ENCODE peak calls at places on chromosomes 11 and 22, in five cellular contexts. H is K562, M is WTC11, I is H1, F is GM12878. G is an unnamed sample.

GRCh38 chr11:24593332-24593731 is 96.5 kb downstream of the LUZP2 start:
- DNase-seq in H (no peak), M (no peak), I (no peak), F (no peak), G (no peak)

GRCh38 chr11:4523666-4524065 is 21.3 kb upstream of the OR52M1 start:
- DNase-seq in H (no peak), M (no peak), I (no peak), F (no peak), G (no peak)

GRCh38 chr11:84498016-84498415 is 1129.1 kb downstream of the DLG2 start:
- DNase-seq in H (no peak), M (no peak), I (no peak), F (no peak), G (no peak)

GRCh38 chr11:107916671-107917241 is 11.5 kb upstream of the RAB39A start:
- DNase-seq in H (peak; percentile 37), M (peak; percentile 81), I (no peak), F (no peak), G (no peak)

GRCh38 chr22:25076281-25076680 is 123.4 kb upstream of the CRYBB3 start:
- DNase-seq in H (no peak), M (no peak), I (no peak), F (no peak), G (no peak)

GRCh38 chr22:35631597-35631996 is 14.5 kb upstream of the MB start:
- DNase-seq in H (peak; percentile 56), M (peak; percentile 81), I (peak; percentile 47), F (no peak), G (peak; percentile 65)

GRCh38 chr11:63920126-63920869 is 3.3 kb upstream of the RCOR2 start:
- DNase-seq in H (no peak), M (peak; percentile 83), I (no peak), F (no peak), G (no peak)

GRCh38 chr22:36198482-36198881 is 3.1 kb downstream of the APOL4 start:
- DNase-seq in H (no peak), M (no peak), I (no peak), F (no peak), G (no peak)

GRCh38 chr11:1877211-1878133 is 14.2 kb downstream of the PRR33 start:
- DNase-seq in H (no peak), M (no peak), I (no peak), F (no peak), G (no peak)

GRCh38 chr11:94130589-94131362 is 2.1 kb downstream of the PANX1 start:
- DNase-seq in H (peak; percentile 48), M (no peak), I (no peak), F (no peak), G (no peak)

GRCh38 chr11:62104816-62105610 is 18.8 kb upstream of the INCENP start:
- DNase-seq in H (peak; percentile 94), M (no peak), I (no peak), F (no peak), G (no peak)

GRCh38 chr22:32697331-32697995 is 104.0 kb upstream of the TIMP3 start:
- DNase-seq in H (no peak), M (no peak), I (no peak), F (no peak), G (no peak)

GRCh38 chr11:1935156-1936071 is 11.7 kb upstream of the MRPL23 start:
- DNase-seq in H (no peak), M (no peak), I (no peak), F (no peak), G (no peak)

GRCh38 chr11:124644426-124645280 is 22.0 kb downstream of the TBRG1 start:
- DNase-seq in H (peak; percentile 81), M (peak; percentile 49), I (no peak), F (no peak), G (peak; percentile 50)

GRCh38 chr22:32487021-32487420 is 12.4 kb downstream of the FBXO7 start:
- DNase-seq in H (no peak), M (no peak), I (no peak), F (no peak), G (no peak)

GRCh38 chr11:115132829-115133228 is 371.4 kb downstream of the CADM1 start:
- DNase-seq in H (peak; percentile 15), M (peak; percentile 27), I (no peak), F (no peak), G (no peak)

GRCh38 chr22:39117585-39118191 is 20.6 kb downstream of the APOBEC3H start:
- DNase-seq in H (peak; percentile 68), M (peak; percentile 67), I (no peak), F (peak; percentile 81), G (peak; percentile 53)

GRCh38 chr22:31083923-31084810 is 3.0 kb downstream of the SMTN start:
- DNase-seq in H (peak; percentile 47), M (no peak), I (no peak), F (no peak), G (no peak)

GRCh38 chr11:61401558-61401957 is 9.2 kb downstream of the TMEM216 start:
- DNase-seq in H (no peak), M (no peak), I (no peak), F (no peak), G (no peak)

GRCh38 chr11:105942951-105943350 is 79.1 kb downstream of the MSANTD4 start:
- DNase-seq in H (no peak), M (no peak), I (no peak), F (no peak), G (no peak)

GRCh38 chr11:77771135-77771534 is 49.4 kb downstream of the RSF1 start:
- DNase-seq in H (no peak), M (no peak), I (no peak), F (no peak), G (no peak)

GRCh38 chr11:31160504-31161422 is 208.8 kb downstream of the DCDC1 start:
- DNase-seq in H (peak; percentile 5), M (no peak), I (no peak), F (no peak), G (peak; percentile 18)

GRCh38 chr22:17086301-17086700 is 1.5 kb downstream of the IL17RA start:
- DNase-seq in H (no peak), M (no peak), I (no peak), F (no peak), G (no peak)

GRCh38 chr11:106231591-106231990 is 154.1 kb downstream of the AASDHPPT start:
- DNase-seq in H (no peak), M (no peak), I (no peak), F (no peak), G (no peak)

GRCh38 chr22:40764743-40765441 is 54.3 kb downstream of the SLC25A17 start:
- DNase-seq in H (no peak), M (no peak), I (no peak), F (peak; percentile 31), G (no peak)

GRCh38 chr22:32558681-32559355 is 84.2 kb downstream of the FBXO7 start:
- DNase-seq in H (no peak), M (no peak), I (no peak), F (no peak), G (peak; percentile 75)

DNA sequence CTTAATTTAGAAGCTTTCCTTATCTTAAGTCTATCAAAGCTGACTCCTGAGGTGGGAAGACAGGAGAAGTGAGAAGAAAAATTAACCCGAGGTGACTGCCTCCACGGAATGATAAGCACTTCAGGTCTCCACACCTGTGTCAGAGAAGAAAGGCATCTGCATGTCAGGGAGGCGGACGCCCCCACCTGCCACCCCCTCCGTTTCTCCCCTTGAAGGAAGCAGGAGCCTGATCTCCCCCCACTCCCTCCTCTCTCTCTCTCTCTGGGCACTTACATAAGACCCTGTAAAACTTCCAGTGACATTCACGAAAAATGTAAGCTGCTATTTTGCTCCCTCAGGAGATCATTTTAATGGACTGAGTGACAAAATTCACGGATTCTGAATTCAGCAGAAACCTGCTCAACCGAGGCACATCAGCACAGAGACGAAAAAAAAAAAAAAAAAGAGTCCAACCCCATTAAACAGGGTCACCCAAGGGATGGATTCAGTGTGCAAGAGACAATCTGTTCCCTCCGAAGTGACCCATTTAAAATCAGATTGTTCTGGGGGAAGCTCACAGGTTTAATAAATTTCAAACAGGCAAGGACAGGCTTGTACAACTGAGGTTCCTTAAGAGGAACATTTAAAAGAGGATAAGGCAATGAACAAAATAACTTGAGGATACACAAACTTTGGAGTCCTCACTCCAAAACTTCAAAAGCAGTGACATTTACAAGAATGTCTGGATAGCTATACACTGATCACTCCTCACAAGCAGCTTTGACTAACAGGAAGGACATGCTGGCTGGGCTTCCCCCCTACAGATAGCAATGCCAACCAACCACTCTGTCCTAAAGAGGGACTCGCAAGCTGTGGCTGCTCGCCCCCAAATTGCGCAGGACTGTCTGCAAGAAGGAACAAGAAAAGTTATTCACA is 1.3 kb downstream of the LARGE1 start:
- DNase-seq in H (no peak), M (peak; percentile 23), I (no peak), F (no peak), G (no peak)
- TF ChIP-seq ATF3 in H (no peak), M (no peak), I (no peak), F (no peak), G (no peak)

GRCh38 chr11:116981216-116981887 is 116.9 kb downstream of the SIK3 start:
- DNase-seq in H (no peak), M (no peak), I (no peak), F (no peak), G (no peak)
- TF ChIP-seq ATF3 in H (no peak), M (no peak), I (no peak), F (no peak), G (no peak)

GRCh38 chr22:37909756-37910155 is 3.7 kb downstream of the MICALL1 start:
- DNase-seq in H (no peak), M (no peak), I (no peak), F (no peak), G (no peak)

GRCh38 chr22:37906364-37907008 is 389 bp downstream of the MICALL1 start:
- DNase-seq in H (peak; percentile 35), M (peak; percentile 49), I (no peak), F (no peak), G (no peak)

GRCh38 chr22:37907036-37907954 is 1.2 kb downstream of the MICALL1 start:
- DNase-seq in H (no peak), M (no peak), I (no peak), F (no peak), G (no peak)

GRCh38 chr22:37905534-37906363 is at the start of gene MICALL1:
- DNase-seq in H (peak; percentile 81), M (peak; percentile 68), I (no peak), F (no peak), G (no peak)

DNA sequence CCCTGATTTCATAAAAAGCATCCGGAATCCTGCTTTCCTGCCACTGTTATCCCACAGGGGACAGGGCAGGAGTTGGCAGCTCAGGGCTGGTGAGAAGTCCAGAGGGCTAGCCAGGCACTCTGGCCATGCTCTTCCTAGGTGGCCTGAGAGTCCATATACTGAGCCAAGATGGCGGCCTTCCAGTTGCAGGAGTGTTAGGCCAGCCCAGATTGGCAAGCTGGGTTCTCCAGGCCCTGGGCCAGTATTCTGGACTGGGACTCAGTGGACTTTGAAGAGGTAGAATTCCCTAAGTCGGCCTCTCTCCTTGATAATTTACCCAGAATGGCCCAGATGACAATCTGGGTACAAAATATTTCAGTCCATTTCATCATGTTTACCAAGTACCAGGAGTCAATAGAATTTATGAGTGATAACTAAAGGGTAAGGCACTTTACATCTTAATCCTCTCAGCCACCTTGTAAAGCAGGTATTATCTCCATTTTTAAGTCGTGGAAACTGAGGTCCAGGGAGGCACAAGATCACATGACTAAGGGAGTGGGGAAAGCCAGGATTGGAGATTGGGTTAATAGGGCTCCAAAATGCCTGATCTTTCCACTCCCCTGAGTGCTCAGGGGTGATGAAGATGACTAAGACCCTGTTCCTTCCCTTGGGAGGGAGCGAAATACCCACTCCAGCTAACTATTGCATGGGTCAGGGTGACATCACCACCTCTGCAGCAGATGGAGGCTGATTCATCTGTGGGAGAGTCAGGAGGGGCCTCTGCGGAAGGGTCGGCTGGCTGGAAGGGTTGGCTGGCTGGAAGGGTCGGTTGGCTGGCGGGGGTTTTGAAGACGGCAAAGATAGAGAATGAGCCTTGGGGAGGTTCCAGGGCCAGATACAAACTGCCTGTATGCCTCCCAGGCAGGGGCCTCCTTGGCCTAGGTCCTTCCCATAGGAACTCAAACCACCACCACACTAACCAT is 1.2 kb upstream of the MICALL1 start:
- DNase-seq in H (peak; percentile 77), M (no peak), I (no peak), F (no peak), G (peak; percentile 87)
- TF ChIP-seq ATF3 in H (peak; percentile 83), M (no peak), I (no peak), F (no peak), G (no peak)

GRCh38 chr22:46661221-46661851 is 41.1 kb downstream of the GRAMD4 start:
- DNase-seq in H (no peak), M (no peak), I (no peak), F (no peak), G (peak; percentile 62)
- TF ChIP-seq ATF3 in H (no peak), M (no peak), I (no peak), F (no peak), G (no peak)